ENCODE peak calls at places on chromosomes 2 and 18, in nine cellular contexts. G is HCT116, S is transverse colon, D is spleen, Z is stomach, J is K562, O is prostate gland, Q is sigmoid colon, N is upper lobe of left lung. B is an unnamed sample.

GRCh38 chr2:239738159-239738558 is 287.0 kb downstream of the NDUFA10 start:
- DNase-seq in J (no peak), N (no peak), G (no peak), S (no peak), Z (no peak), Q (no peak), D (no peak), O (no peak), B (no peak)

GRCh38 chr2:145744541-145745386 is 1224.8 kb upstream of the ZEB2 start:
- DNase-seq in Z (no peak), D (no peak), N (no peak), G (no peak), S (no peak), O (no peak), Q (no peak), J (peak; percentile 64), B (no peak)

GRCh38 chr2:208256192-208256782 is 1.4 kb upstream of the IDH1 start:
- DNase-seq in O (no peak), N (no peak), J (peak; percentile 30), Z (no peak), Q (no peak), G (no peak), S (no peak), D (no peak), B (no peak)

GRCh38 chr2:9002637-9003365 is 683 bp downstream of the MBOAT2 start:
- DNase-seq in N (no peak), O (no peak), J (peak; percentile 59), D (peak; percentile 87), Z (no peak), Q (peak; percentile 63), S (peak; percentile 23), G (no peak), B (no peak)

GRCh38 chr2:177275041-177275440 is 10.5 kb upstream of the NFE2L2 start:
- DNase-seq in G (no peak), Q (no peak), Z (no peak), O (peak; percentile 25), S (no peak), D (no peak), J (no peak), N (no peak), B (no peak)

GRCh38 chr18:41858761-41859555 is 96.1 kb upstream of the PIK3C3 start:
- DNase-seq in D (no peak), G (no peak), Z (no peak), N (no peak), S (no peak), Q (no peak), J (no peak), O (no peak), B (no peak)

GRCh38 chr2:140506606-140507005 is 1624.2 kb downstream of the LRP1B start:
- DNase-seq in N (no peak), Q (no peak), J (no peak), D (no peak), S (no peak), Z (no peak), G (no peak), O (no peak), B (no peak)

GRCh38 chr18:10376735-10377134 is 77.7 kb upstream of the APCDD1 start:
- DNase-seq in S (no peak), O (no peak), N (no peak), J (no peak), D (no peak), G (no peak), Q (no peak), Z (no peak), B (no peak)

GRCh38 chr2:189178007-189178406 is 1.6 kb downstream of the COL5A2 start:
- DNase-seq in Z (no peak), Q (no peak), O (no peak), N (no peak), J (no peak), S (no peak), D (no peak), G (no peak), B (no peak)

GRCh38 chr2:127700527-127701192 is 637 bp upstream of the SFT2D3 start:
- DNase-seq in D (peak; percentile 92), S (peak; percentile 90), G (peak; percentile 95), Z (peak; percentile 64), N (peak; percentile 84), Q (peak; percentile 82), O (no peak), J (peak; percentile 97), B (peak; percentile 84)

GRCh38 chr2:166173263-166173662 is 45.4 kb upstream of the SCN1A start:
- DNase-seq in G (no peak), J (no peak), O (no peak), N (no peak), Z (no peak), S (no peak), D (no peak), Q (no peak), B (no peak)

GRCh38 chr2:45790157-45790723 is 138.8 kb downstream of the PRKCE start:
- DNase-seq in G (no peak), J (no peak), Z (no peak), S (no peak), D (no peak), Q (peak; percentile 26), O (no peak), N (no peak), B (no peak)

GRCh38 chr2:160911258-160911657 is 249.0 kb upstream of the TANK start:
- DNase-seq in D (no peak), O (no peak), Z (no peak), S (no peak), N (no peak), J (no peak), Q (no peak), G (no peak), B (no peak)

GRCh38 chr2:204223544-204223943 is 287.0 kb downstream of the ICOS start:
- DNase-seq in Z (no peak), G (no peak), Q (no peak), O (no peak), N (no peak), S (no peak), D (no peak), J (no peak), B (no peak)

GRCh38 chr2:222817628-222818027 is 43.2 kb upstream of the ACSL3 start:
- DNase-seq in G (peak; percentile 13), Z (no peak), S (no peak), N (no peak), J (no peak), D (no peak), Q (no peak), O (no peak), B (no peak)

GRCh38 chr2:45941758-45942738 is 290.6 kb downstream of the PRKCE start:
- DNase-seq in D (no peak), S (no peak), N (no peak), J (no peak), Q (no peak), Z (no peak), G (no peak), O (no peak), B (no peak)

GRCh38 chr2:65057391-65058052 is 1.3 kb downstream of the CEP68 start:
- DNase-seq in Z (no peak), S (no peak), J (peak; percentile 60), D (no peak), O (no peak), N (no peak), Q (no peak), G (no peak), B (no peak)

GRCh38 chr2:233418761-233419625 is 64.7 kb downstream of the DGKD start:
- DNase-seq in Z (peak; percentile 65), J (no peak), Q (peak; percentile 83), O (no peak), G (peak; percentile 37), N (peak; percentile 36), S (no peak), D (peak; percentile 91), B (no peak)

GRCh38 chr2:127888772-127889171 is 3.0 kb upstream of the AMMECR1L start:
- DNase-seq in S (no peak), G (no peak), O (no peak), N (no peak), Z (no peak), Q (no peak), D (no peak), J (no peak), B (no peak)

GRCh38 chr2:156817430-156817829 is 381.3 kb downstream of the GPD2 start:
- DNase-seq in J (no peak), O (no peak), Q (no peak), Z (no peak), N (no peak), D (no peak), G (no peak), S (no peak), B (no peak)

GRCh38 chr2:46548103-46548486 is 68.7 kb downstream of the TMEM247 start:
- DNase-seq in Q (no peak), N (peak; percentile 76), Z (no peak), G (no peak), O (no peak), S (peak; percentile 37), J (no peak), D (peak; percentile 90), B (no peak)

GRCh38 chr2:26768759-26769500 is 4.8 kb downstream of the SLC35F6 start:
- DNase-seq in N (peak; percentile 85), O (peak; percentile 54), S (peak; percentile 70), D (peak; percentile 85), Q (peak; percentile 92), G (peak; percentile 82), J (peak; percentile 95), Z (peak; percentile 65), B (peak; percentile 82)
- TF ChIP-seq POLR2AphosphoS5 in N (no peak), O (peak; percentile 5), S (peak; percentile 19), D (peak; percentile 87), Q (peak; percentile 32), G (peak; percentile 54), J (peak; percentile 57), Z (no peak), B (peak; percentile 82)

GRCh38 chr2:151410485-151410833 is 757 bp downstream of the RIF1 start:
- DNase-seq in Z (peak; percentile 31), D (no peak), N (peak; percentile 36), S (no peak), Q (no peak), J (peak; percentile 77), O (peak; percentile 30), G (no peak), B (no peak)
- H3K4me3 ChIP-seq in Z (peak overlapping the region; percentile 98), D (peak overlapping the region; percentile 87), N (peak overlapping the region; percentile 73), S (peak overlapping the region; percentile 79), Q (peak overlapping the region; percentile 98), J (peak overlapping the region; percentile 98), O (peak overlapping the region; percentile 96), G (peak overlapping the region; percentile 91), B (peak overlapping the region; percentile 96)

GRCh38 chr18:13627639-13628038 is 98.7 kb downstream of the FAM210A start:
- DNase-seq in Q (no peak), S (no peak), D (no peak), J (no peak), N (no peak), G (no peak), Z (no peak), O (no peak), B (peak; percentile 22)
- TF ChIP-seq CTCF in Q (no peak), S (no peak), D (no peak), J (no peak), N (no peak), G (no peak), Z (no peak), O (no peak), B (no peak)

GRCh38 chr2:237488901-237489860 is 2.1 kb downstream of the MLPH start:
- DNase-seq in O (peak; percentile 80), S (peak; percentile 69), J (no peak), N (peak; percentile 46), G (no peak), D (peak; percentile 38), Z (peak; percentile 79), Q (no peak), B (no peak)
- TF ChIP-seq POLR2AphosphoS5 in O (peak; percentile 73), S (peak; percentile 37), J (no peak), N (no peak), G (peak; percentile 43), D (no peak), Z (peak; percentile 10), Q (no peak), B (peak; percentile 33)

B was measured in breast epithelium.